ENCODE peak calls at places on chromosomes 2 and 18, in seven cellular contexts. C, Q, G, O, E, P and N are unnamed samples.

GRCh38 chr2:105926960-105927678 is 182.4 kb downstream of the NCK2 start:
- DNase-seq in C (no peak), Q (no peak), G (no peak), O (peak; percentile 63), E (no peak), P (no peak), N (no peak)

GRCh38 chr2:212595036-212595654 is 56.5 kb upstream of the ERBB4 start:
- DNase-seq in C (no peak), Q (peak; percentile 40), G (no peak), O (no peak), E (peak; percentile 13), P (no peak), N (peak; percentile 64)

GRCh38 chr2:55051026-55051866 is 995 bp upstream of the RTN4 start:
- DNase-seq in C (peak; percentile 99), Q (peak; percentile 83), G (peak; percentile 76), O (peak; percentile 4), E (peak; percentile 100), P (no peak), N (peak; percentile 100)

GRCh38 chr18:58038063-58038462 is 6.0 kb upstream of the NEDD4L start:
- DNase-seq in C (no peak), Q (no peak), G (no peak), O (no peak), E (no peak), P (no peak), N (no peak)

GRCh38 chr2:224085246-224085645 is 46.2 kb upstream of the SERPINE2 start:
- DNase-seq in C (no peak), Q (peak; percentile 30), G (no peak), O (no peak), E (peak; percentile 81), P (no peak), N (peak; percentile 87)

GRCh38 chr2:191864623-191865521 is 18.0 kb upstream of the CAVIN2 start:
- DNase-seq in C (no peak), Q (peak; percentile 8), G (no peak), O (no peak), E (peak; percentile 72), P (no peak), N (peak; percentile 77)

GRCh38 chr2:113342650-113343049 is 63.9 kb upstream of the PAX8 start:
- DNase-seq in C (no peak), Q (no peak), G (no peak), O (no peak), E (no peak), P (no peak), N (no peak)

GRCh38 chr2:173043897-173044472 is 31.7 kb upstream of the MAP3K20 start:
- DNase-seq in C (no peak), Q (no peak), G (no peak), O (no peak), E (no peak), P (no peak), N (no peak)